ENCODE peak calls at places on chromosomes 1 and 21, in six cellular contexts. S, E, Q, L, Z and N are unnamed samples.

GRCh38 chr21:14453339-14453738 is 70.4 kb upstream of the HSPA13 start:
- DNase-seq in Q (no peak), E (peak; percentile 2), L (no peak), S (no peak), Z (no peak), N (no peak)

GRCh38 chr1:197181982-197182381 is 35.5 kb upstream of the ASPM start:
- DNase-seq in Z (no peak), S (no peak), Q (no peak), E (no peak), L (no peak), N (no peak)

GRCh38 chr1:226023735-226024134 is 24.6 kb upstream of the SDE2 start:
- DNase-seq in Z (no peak), L (no peak), E (no peak), Q (no peak), S (no peak), N (no peak)

GRCh38 chr1:19232526-19232851 is 18.8 kb downstream of the EMC1 start:
- DNase-seq in S (no peak), Z (no peak), L (no peak), Q (peak; percentile 73), E (no peak), N (no peak)

GRCh38 chr1:31904339-31905092 is 33.7 kb downstream of the PTP4A2 start:
- DNase-seq in Q (peak; percentile 79), E (no peak), Z (no peak), L (no peak), S (no peak), N (peak; percentile 88)

GRCh38 chr1:65725064-65725463 is 67.6 kb upstream of the PDE4B start:
- DNase-seq in Q (no peak), L (no peak), S (no peak), Z (no peak), E (no peak), N (no peak)

GRCh38 chr1:160777486-160778089 is 18.4 kb upstream of the LY9 start:
- DNase-seq in Q (no peak), S (peak; percentile 30), Z (peak; percentile 5), L (peak; percentile 55), E (no peak), N (no peak)

GRCh38 chr1:103069201-103069600 is 39.1 kb downstream of the COL11A1 start:
- DNase-seq in Q (no peak), L (no peak), Z (no peak), E (no peak), S (no peak), N (no peak)

GRCh38 chr1:89587728-89588127 is 45.2 kb upstream of the LRRC8C start:
- DNase-seq in Z (no peak), L (no peak), E (no peak), Q (peak; percentile 73), S (no peak), N (no peak)

GRCh38 chr1:117904485-117904884 is 24.9 kb downstream of the GDAP2 start:
- DNase-seq in Q (no peak), L (no peak), E (no peak), S (no peak), Z (no peak), N (no peak)

GRCh38 chr1:236025836-236026235 is 39.1 kb downstream of the NID1 start:
- DNase-seq in Z (no peak), L (no peak), E (no peak), S (no peak), Q (no peak), N (no peak)